ENCODE peak calls at places on chromosome 16, in five cellular contexts. One of them, this sample, is unnamed.

GRCh38 chr16:2776500-2777139 is 460 bp downstream of the ELOB start:
- DNase-seq in NT2/D1: no peak
- DNase-seq in H1: no peak
- DNase-seq in HepG2: no peak
- DNase-seq in GM12878: no peak
- DNase-seq in this sample: no peak

GRCh38 chr16:68668266-68668665 is 23.2 kb downstream of the CDH3 start:
- DNase-seq in H1: no peak
- DNase-seq in GM12878: peak; percentile 24
- DNase-seq in NT2/D1: no peak
- DNase-seq in HepG2: no peak
- DNase-seq in this sample: no peak

GRCh38 chr16:80258407-80258806 is 282.4 kb upstream of the DYNLRB2 start:
- DNase-seq in GM12878: no peak
- DNase-seq in HepG2: no peak
- DNase-seq in H1: no peak
- DNase-seq in NT2/D1: no peak
- DNase-seq in this sample: no peak

GRCh38 chr16:67632415-67633172 is 12.3 kb upstream of the CARMIL2 start:
- DNase-seq in GM12878: no peak
- DNase-seq in H1: no peak
- DNase-seq in HepG2: peak; percentile 89
- DNase-seq in NT2/D1: no peak
- DNase-seq in this sample: no peak

GRCh38 chr16:71474864-71475263 is 12.8 kb upstream of the ZNF23 start:
- DNase-seq in HepG2: no peak
- DNase-seq in H1: no peak
- DNase-seq in GM12878: no peak
- DNase-seq in NT2/D1: no peak
- DNase-seq in this sample: no peak

GRCh38 chr16:14399397-14400284 is 230.4 kb downstream of the PARN start:
- DNase-seq in H1: no peak
- DNase-seq in NT2/D1: no peak
- DNase-seq in HepG2: peak; percentile 99
- DNase-seq in GM12878: peak; percentile 60
- DNase-seq in this sample: no peak

GRCh38 chr16:67542464-67542863 is 13.8 kb downstream of the RIPOR1 start:
- DNase-seq in HepG2: no peak
- DNase-seq in NT2/D1: no peak
- DNase-seq in GM12878: no peak
- DNase-seq in H1: peak; percentile 52
- DNase-seq in this sample: peak; percentile 62

GRCh38 chr16:65658339-65659275 is 536.7 kb upstream of the CDH11 start:
- DNase-seq in NT2/D1: no peak
- DNase-seq in H1: no peak
- DNase-seq in HepG2: no peak
- DNase-seq in GM12878: no peak
- DNase-seq in this sample: no peak

GRCh38 chr16:3645504-3646347 is 8.8 kb upstream of the DNASE1 start:
- DNase-seq in NT2/D1: peak; percentile 68
- DNase-seq in GM12878: no peak
- DNase-seq in H1: peak; percentile 70
- DNase-seq in HepG2: no peak
- DNase-seq in this sample: no peak

GRCh38 chr16:11181889-11182279 is 74.1 kb downstream of the SOCS1 start:
- DNase-seq in NT2/D1: no peak
- DNase-seq in H1: no peak
- DNase-seq in GM12878: peak; percentile 64
- DNase-seq in HepG2: no peak
- DNase-seq in this sample: no peak

GRCh38 chr16:11181242-11181888 is 74.6 kb downstream of the SOCS1 start:
- DNase-seq in H1: no peak
- DNase-seq in GM12878: no peak
- DNase-seq in HepG2: no peak
- DNase-seq in NT2/D1: no peak
- DNase-seq in this sample: no peak

GRCh38 chr16:11182381-11182780 is 73.6 kb downstream of the SOCS1 start:
- DNase-seq in NT2/D1: no peak
- DNase-seq in GM12878: no peak
- DNase-seq in HepG2: no peak
- DNase-seq in H1: peak; percentile 55
- DNase-seq in this sample: no peak

GRCh38 chr16:11183951-11184350 is 72.1 kb downstream of the SOCS1 start:
- DNase-seq in H1: no peak
- DNase-seq in NT2/D1: no peak
- DNase-seq in HepG2: no peak
- DNase-seq in GM12878: no peak
- DNase-seq in this sample: no peak

GRCh38 chr16:11183035-11183812 is 72.8 kb downstream of the SOCS1 start:
- DNase-seq in H1: peak; percentile 64
- DNase-seq in GM12878: peak; percentile 81
- DNase-seq in NT2/D1: no peak
- DNase-seq in HepG2: no peak
- DNase-seq in this sample: no peak
- TF ChIP-seq SUZ12 in H1: no peak
- TF ChIP-seq SUZ12 in GM12878: no peak
- TF ChIP-seq SUZ12 in NT2/D1: no peak
- TF ChIP-seq SUZ12 in HepG2: no peak
- TF ChIP-seq SUZ12 in this sample: no peak

GRCh38 chr16:49442805-49443204 is 69.2 kb downstream of the C16orf78 start:
- DNase-seq in H1: no peak
- DNase-seq in GM12878: no peak
- DNase-seq in NT2/D1: no peak
- DNase-seq in HepG2: no peak
- DNase-seq in this sample: no peak
- TF ChIP-seq SUZ12 in H1: no peak
- TF ChIP-seq SUZ12 in GM12878: no peak
- TF ChIP-seq SUZ12 in NT2/D1: no peak
- TF ChIP-seq SUZ12 in HepG2: no peak
- TF ChIP-seq SUZ12 in this sample: no peak

GRCh38 chr16:47851026-47851610 is 304.7 kb downstream of the ABCC12 start:
- DNase-seq in GM12878: no peak
- DNase-seq in H1: peak; percentile 33
- DNase-seq in NT2/D1: no peak
- DNase-seq in HepG2: no peak
- DNase-seq in this sample: no peak

GRCh38 chr16:47852991-47853390 is 302.8 kb downstream of the ABCC12 start:
- DNase-seq in H1: no peak
- DNase-seq in NT2/D1: no peak
- DNase-seq in HepG2: no peak
- DNase-seq in GM12878: no peak
- DNase-seq in this sample: no peak

GRCh38 chr16:47847220-47847970 is 308.4 kb downstream of the ABCC12 start:
- DNase-seq in NT2/D1: no peak
- DNase-seq in H1: peak; percentile 27
- DNase-seq in GM12878: no peak
- DNase-seq in HepG2: no peak
- DNase-seq in this sample: no peak

GRCh38 chr16:47848481-47849109 is 307.2 kb downstream of the ABCC12 start:
- DNase-seq in HepG2: no peak
- DNase-seq in H1: peak; percentile 45
- DNase-seq in GM12878: no peak
- DNase-seq in NT2/D1: peak; percentile 90
- DNase-seq in this sample: no peak

GRCh38 chr16:47849736-47850135 is 306.1 kb downstream of the ABCC12 start:
- DNase-seq in HepG2: no peak
- DNase-seq in H1: peak; percentile 11
- DNase-seq in NT2/D1: no peak
- DNase-seq in GM12878: no peak
- DNase-seq in this sample: no peak
- TF ChIP-seq SUZ12 in HepG2: no peak
- TF ChIP-seq SUZ12 in H1: no peak
- TF ChIP-seq SUZ12 in NT2/D1: no peak
- TF ChIP-seq SUZ12 in GM12878: no peak
- TF ChIP-seq SUZ12 in this sample: no peak

DNA sequence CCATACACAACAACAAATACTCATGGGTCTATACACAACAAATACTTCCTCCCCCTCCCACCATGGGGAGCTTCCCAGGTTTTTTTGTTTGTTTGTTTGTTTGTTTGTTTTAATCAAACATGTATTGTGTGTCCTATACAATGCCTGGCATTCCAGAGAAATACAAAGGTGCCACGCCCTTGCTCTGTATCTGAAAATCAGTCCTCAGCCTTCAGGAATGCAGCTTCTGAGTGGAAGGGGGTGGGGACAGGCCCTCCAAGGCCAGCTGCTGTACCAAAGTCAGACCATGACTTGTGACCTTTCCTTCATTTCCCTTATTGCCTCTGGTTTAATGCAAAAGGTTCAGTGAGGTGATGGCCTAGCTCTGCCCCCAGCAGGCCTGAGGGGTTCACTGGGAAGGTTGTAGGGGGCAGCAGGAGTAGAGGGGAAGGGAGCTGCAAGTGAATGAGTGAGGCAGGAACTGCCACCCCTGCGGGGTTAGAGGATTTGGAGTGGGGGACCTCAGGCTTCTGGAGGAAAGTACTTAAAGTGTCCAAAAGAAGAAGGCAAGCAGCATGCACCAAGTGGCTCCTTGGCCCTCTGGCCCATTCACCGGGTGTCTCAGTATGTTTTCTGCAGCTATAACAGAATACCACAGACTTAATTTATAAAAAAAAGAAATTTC is 105.2 kb downstream of the CLEC16A start:
- DNase-seq in NT2/D1: peak; percentile 48
- DNase-seq in GM12878: no peak
- DNase-seq in HepG2: peak; percentile 27
- DNase-seq in H1: no peak
- DNase-seq in this sample: no peak
- TF ChIP-seq SUZ12 in NT2/D1: no peak
- TF ChIP-seq SUZ12 in GM12878: no peak
- TF ChIP-seq SUZ12 in HepG2: no peak
- TF ChIP-seq SUZ12 in H1: no peak
- TF ChIP-seq SUZ12 in this sample: no peak

DNA sequence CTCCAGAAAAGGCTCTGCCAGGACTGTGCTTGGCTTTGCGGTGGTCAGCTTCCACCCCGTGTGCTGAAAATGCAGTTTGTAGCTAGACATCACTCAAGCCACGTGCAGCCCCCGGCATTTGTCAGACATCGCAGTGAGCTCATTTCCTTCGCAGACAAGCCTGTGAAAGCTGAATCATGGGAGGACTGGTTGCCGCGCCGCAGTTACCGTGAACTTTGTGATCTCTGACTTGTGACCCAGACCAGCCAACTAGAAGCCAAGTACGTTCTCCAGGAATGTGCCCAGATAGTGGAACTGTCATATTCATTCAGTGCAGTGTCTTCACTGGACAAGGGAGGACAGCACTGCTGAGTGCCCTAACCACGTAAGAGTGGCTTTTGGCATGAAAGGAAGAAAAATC is 58.1 kb downstream of the NDE1 start:
- DNase-seq in GM12878: no peak
- DNase-seq in HepG2: no peak
- DNase-seq in NT2/D1: no peak
- DNase-seq in H1: no peak
- DNase-seq in this sample: no peak
- TF ChIP-seq SUZ12 in GM12878: no peak
- TF ChIP-seq SUZ12 in HepG2: no peak
- TF ChIP-seq SUZ12 in NT2/D1: no peak
- TF ChIP-seq SUZ12 in H1: no peak
- TF ChIP-seq SUZ12 in this sample: no peak

GRCh38 chr16:83899978-83900377 is 1.1 kb downstream of the MLYCD start:
- DNase-seq in HepG2: peak; percentile 62
- DNase-seq in NT2/D1: no peak
- DNase-seq in GM12878: no peak
- DNase-seq in H1: no peak
- DNase-seq in this sample: no peak

GRCh38 chr16:83899272-83899897 is 470 bp downstream of the MLYCD start:
- DNase-seq in HepG2: no peak
- DNase-seq in GM12878: no peak
- DNase-seq in H1: peak; percentile 76
- DNase-seq in NT2/D1: peak; percentile 48
- DNase-seq in this sample: peak; percentile 62

GRCh38 chr16:83895243-83895642 is 3.7 kb upstream of the MLYCD start:
- DNase-seq in NT2/D1: no peak
- DNase-seq in GM12878: no peak
- DNase-seq in H1: no peak
- DNase-seq in HepG2: no peak
- DNase-seq in this sample: no peak

GRCh38 chr16:83898463-83899271 is at the start of gene MLYCD:
- DNase-seq in HepG2: peak; percentile 76
- DNase-seq in NT2/D1: peak; percentile 50
- DNase-seq in H1: peak; percentile 80
- DNase-seq in GM12878: no peak
- DNase-seq in this sample: peak; percentile 91

DNA sequence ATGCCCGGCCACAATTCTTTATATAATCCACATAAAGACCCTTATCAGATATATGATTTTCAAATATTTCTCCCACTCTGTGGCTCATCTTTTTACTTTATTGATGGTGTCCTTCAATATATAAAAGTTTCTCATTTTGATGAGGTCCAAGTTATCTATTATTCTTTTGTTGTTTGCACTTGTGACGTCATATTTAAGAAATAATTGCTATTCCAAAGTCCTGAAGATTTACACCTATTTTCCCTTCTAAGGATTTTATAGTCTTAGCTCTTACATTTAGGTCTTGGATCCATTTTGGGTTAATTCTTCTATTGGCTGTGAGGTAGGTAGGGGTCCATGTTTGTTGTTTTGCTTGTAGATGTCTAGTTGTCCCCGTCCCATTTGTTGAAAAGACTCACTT is 3.0 kb upstream of the MLYCD start:
- DNase-seq in HepG2: no peak
- DNase-seq in NT2/D1: no peak
- DNase-seq in GM12878: no peak
- DNase-seq in H1: no peak
- DNase-seq in this sample: no peak
- TF ChIP-seq SUZ12 in HepG2: no peak
- TF ChIP-seq SUZ12 in NT2/D1: no peak
- TF ChIP-seq SUZ12 in GM12878: no peak
- TF ChIP-seq SUZ12 in H1: no peak
- TF ChIP-seq SUZ12 in this sample: no peak

DNA sequence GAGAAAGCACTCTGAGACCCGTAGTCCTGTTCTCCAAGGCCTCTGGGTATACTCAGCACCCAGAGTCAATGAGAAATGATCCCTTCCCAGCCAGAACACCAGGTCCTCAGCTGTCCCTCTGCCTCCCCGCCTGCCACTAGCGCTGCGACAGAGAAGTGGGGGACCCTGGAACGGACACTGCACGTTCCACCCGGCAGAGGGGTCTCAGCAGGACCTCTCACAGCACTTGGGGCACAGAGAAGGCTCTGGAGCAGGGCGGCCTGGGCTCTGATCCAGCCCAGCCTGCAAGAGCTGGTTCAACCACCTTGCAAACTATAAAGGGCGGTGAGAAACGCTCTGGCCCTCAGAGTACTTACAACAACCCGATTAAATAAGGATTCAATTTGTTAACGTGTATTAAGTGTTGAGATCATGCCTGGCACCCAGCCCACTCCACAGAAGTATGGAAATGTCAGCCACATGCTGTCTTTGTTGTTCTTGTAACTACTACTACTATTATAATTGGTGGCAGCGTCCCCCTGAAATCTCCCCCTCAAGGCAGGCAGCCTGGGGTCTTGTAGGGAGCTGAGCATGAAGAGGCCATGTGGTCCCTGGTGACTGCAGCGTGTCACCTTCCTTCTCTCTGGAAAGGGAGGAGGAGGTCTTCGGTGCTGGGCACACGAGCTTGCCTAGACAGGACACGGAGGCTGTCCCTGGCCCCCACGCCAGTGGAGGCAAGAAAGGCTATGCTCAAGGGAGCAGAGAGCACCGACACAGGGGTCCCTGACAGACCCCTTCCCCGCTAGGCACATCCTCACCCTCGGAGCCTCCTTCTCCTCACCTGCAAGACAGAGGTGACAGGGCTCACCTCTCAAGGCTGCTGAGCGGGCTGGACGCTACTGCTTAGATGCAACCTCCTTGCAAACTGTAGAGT is 2.4 kb downstream of the OSGIN1 start:
- DNase-seq in HepG2: no peak
- DNase-seq in NT2/D1: no peak
- DNase-seq in GM12878: no peak
- DNase-seq in H1: no peak
- DNase-seq in this sample: no peak
- TF ChIP-seq SUZ12 in HepG2: no peak
- TF ChIP-seq SUZ12 in NT2/D1: no peak
- TF ChIP-seq SUZ12 in GM12878: no peak
- TF ChIP-seq SUZ12 in H1: no peak
- TF ChIP-seq SUZ12 in this sample: no peak

This sample was measured in HEK293T.